ENCODE peak calls at places on chromosomes 1 and 21, in six cellular contexts. One of them, this sample, is unnamed.

GRCh38 chr1:44655609-44656008 is 18.7 kb downstream of the TMEM53 start:
- DNase-seq in GM13977: no peak
- DNase-seq in LoVo: no peak
- DNase-seq in T-cell: no peak
- DNase-seq in HCEC 1CT: peak
- DNase-seq in WTC11: peak
- DNase-seq in this sample: no peak

GRCh38 chr21:43743934-43744333 is 25.0 kb downstream of the PDXK start:
- DNase-seq in WTC11: no peak
- DNase-seq in T-cell: no peak
- DNase-seq in LoVo: no peak
- DNase-seq in GM13977: no peak
- DNase-seq in HCEC 1CT: no peak
- DNase-seq in this sample: no peak

GRCh38 chr1:199688133-199688676 is 339.3 kb upstream of the NR5A2 start:
- DNase-seq in LoVo: no peak
- DNase-seq in T-cell: no peak
- DNase-seq in WTC11: no peak
- DNase-seq in HCEC 1CT: no peak
- DNase-seq in GM13977: no peak
- DNase-seq in this sample: no peak

GRCh38 chr1:9314711-9315379 is 22.2 kb downstream of the SPSB1 start:
- DNase-seq in GM13977: no peak
- DNase-seq in LoVo: no peak
- DNase-seq in WTC11: no peak
- DNase-seq in HCEC 1CT: no peak
- DNase-seq in T-cell: no peak
- DNase-seq in this sample: no peak

GRCh38 chr1:201466492-201466891 is 2.5 kb downstream of the PHLDA3 start:
- DNase-seq in GM13977: no peak
- DNase-seq in HCEC 1CT: no peak
- DNase-seq in T-cell: no peak
- DNase-seq in LoVo: peak
- DNase-seq in WTC11: no peak
- DNase-seq in this sample: no peak

GRCh38 chr21:35005077-35005476 is 44.0 kb downstream of the RUNX1 start:
- DNase-seq in GM13977: no peak
- DNase-seq in LoVo: no peak
- DNase-seq in WTC11: no peak
- DNase-seq in T-cell: no peak
- DNase-seq in HCEC 1CT: peak
- DNase-seq in this sample: no peak

GRCh38 chr1:155198547-155198906 is 9.2 kb downstream of the THBS3 start:
- DNase-seq in GM13977: no peak
- DNase-seq in T-cell: no peak
- DNase-seq in HCEC 1CT: no peak
- DNase-seq in LoVo: no peak
- DNase-seq in WTC11: no peak
- DNase-seq in this sample: no peak

GRCh38 chr1:38102576-38102975 is 56.0 kb upstream of the POU3F1 start:
- DNase-seq in T-cell: no peak
- DNase-seq in GM13977: no peak
- DNase-seq in HCEC 1CT: no peak
- DNase-seq in LoVo: no peak
- DNase-seq in WTC11: no peak
- DNase-seq in this sample: no peak

GRCh38 chr1:29282924-29283803 is 46.8 kb downstream of the PTPRU start:
- DNase-seq in LoVo: no peak
- DNase-seq in HCEC 1CT: peak
- DNase-seq in GM13977: peak
- DNase-seq in WTC11: peak
- DNase-seq in T-cell: no peak
- DNase-seq in this sample: no peak

GRCh38 chr1:17831619-17832018 is 76.5 kb downstream of the ACTL8 start:
- DNase-seq in GM13977: no peak
- DNase-seq in WTC11: peak
- DNase-seq in T-cell: no peak
- DNase-seq in LoVo: peak
- DNase-seq in HCEC 1CT: peak
- DNase-seq in this sample: no peak

GRCh38 chr1:36894824-36895223 is 139.5 kb downstream of the GRIK3 start:
- DNase-seq in LoVo: no peak
- DNase-seq in T-cell: no peak
- DNase-seq in WTC11: no peak
- DNase-seq in GM13977: no peak
- DNase-seq in HCEC 1CT: no peak
- DNase-seq in this sample: no peak

GRCh38 chr1:220453371-220453770 is 74.6 kb upstream of the MARK1 start:
- DNase-seq in HCEC 1CT: no peak
- DNase-seq in GM13977: no peak
- DNase-seq in T-cell: no peak
- DNase-seq in LoVo: no peak
- DNase-seq in WTC11: no peak
- DNase-seq in this sample: no peak

GRCh38 chr1:179761296-179761695 is 18.2 kb downstream of the FAM163A start:
- DNase-seq in HCEC 1CT: no peak
- DNase-seq in GM13977: no peak
- DNase-seq in LoVo: no peak
- DNase-seq in WTC11: no peak
- DNase-seq in T-cell: no peak
- DNase-seq in this sample: no peak

GRCh38 chr1:40749817-40750216 is 33.8 kb upstream of the KCNQ4 start:
- DNase-seq in T-cell: no peak
- DNase-seq in GM13977: no peak
- DNase-seq in HCEC 1CT: no peak
- DNase-seq in LoVo: no peak
- DNase-seq in WTC11: no peak
- DNase-seq in this sample: no peak

GRCh38 chr1:27602510-27603319 is 1.2 kb downstream of the AHDC1 start:
- DNase-seq in T-cell: peak
- DNase-seq in HCEC 1CT: no peak
- DNase-seq in WTC11: peak
- DNase-seq in GM13977: peak
- DNase-seq in LoVo: no peak
- DNase-seq in this sample: no peak

GRCh38 chr1:65009176-65009575 is 42.8 kb upstream of the JAK1 start:
- DNase-seq in LoVo: no peak
- DNase-seq in GM13977: no peak
- DNase-seq in WTC11: no peak
- DNase-seq in HCEC 1CT: no peak
- DNase-seq in T-cell: no peak
- DNase-seq in this sample: no peak

GRCh38 chr1:68225781-68226180 is 6.5 kb downstream of the WLS start:
- DNase-seq in T-cell: no peak
- DNase-seq in LoVo: no peak
- DNase-seq in WTC11: no peak
- DNase-seq in HCEC 1CT: no peak
- DNase-seq in GM13977: no peak
- DNase-seq in this sample: no peak

GRCh38 chr1:25650219-25650576 is 33.6 kb downstream of the MAN1C1 start:
- DNase-seq in WTC11: no peak
- DNase-seq in GM13977: no peak
- DNase-seq in LoVo: no peak
- DNase-seq in HCEC 1CT: no peak
- DNase-seq in T-cell: no peak
- DNase-seq in this sample: no peak

GRCh38 chr21:35011681-35012080 is 37.4 kb downstream of the RUNX1 start:
- DNase-seq in WTC11: no peak
- DNase-seq in HCEC 1CT: peak
- DNase-seq in T-cell: no peak
- DNase-seq in LoVo: no peak
- DNase-seq in GM13977: no peak
- DNase-seq in this sample: no peak

GRCh38 chr1:89763649-89763986 is 57.2 kb upstream of the LRRC8D start:
- DNase-seq in HCEC 1CT: no peak
- DNase-seq in T-cell: no peak
- DNase-seq in WTC11: no peak
- DNase-seq in LoVo: no peak
- DNase-seq in GM13977: no peak
- DNase-seq in this sample: no peak

GRCh38 chr1:87972818-87973217 is 644.1 kb downstream of the LMO4 start:
- DNase-seq in WTC11: no peak
- DNase-seq in LoVo: no peak
- DNase-seq in T-cell: no peak
- DNase-seq in GM13977: no peak
- DNase-seq in HCEC 1CT: no peak
- DNase-seq in this sample: no peak